ENCODE peak calls at places on chromosomes 13 and 19, in four cellular contexts. V is thoracic aorta, H is HT1080, T is neural progenitor cell. I is an unnamed sample.

GRCh38 chr13:90254437-90254836 is 1093.0 kb upstream of the MIR17HG start:
- DNase-seq in T (no peak), V (no peak), H (no peak), I (no peak)

GRCh38 chr19:17402982-17403855 is 2.2 kb downstream of the BST2 start:
- DNase-seq in H (no peak), T (peak), V (no peak), I (peak)

GRCh38 chr13:49248433-49249002 is 793 bp downstream of the CDADC1 start:
- DNase-seq in V (no peak), T (peak), H (no peak), I (peak)

GRCh38 chr19:12935071-12935470 is 1.6 kb upstream of the FARSA start:
- DNase-seq in T (no peak), H (no peak), V (no peak), I (no peak)

GRCh38 chr19:13031917-13032623 is 36.8 kb downstream of the NFIX start:
- DNase-seq in V (no peak), T (peak), H (no peak), I (no peak)

GRCh38 chr19:42021185-42021584 is 27.2 kb upstream of the ATP1A3 start:
- DNase-seq in T (no peak), V (no peak), H (no peak), I (no peak)

GRCh38 chr19:36046443-36047050 is 7.5 kb downstream of the THAP8 start:
- DNase-seq in V (no peak), T (no peak), H (no peak), I (no peak)

GRCh38 chr19:38323276-38323675 is 3.6 kb downstream of the KCNK6 start:
- DNase-seq in H (no peak), V (no peak), T (no peak), I (no peak)

GRCh38 chr13:31663880-31664585 is 75.3 kb upstream of the RXFP2 start:
- DNase-seq in T (peak), H (no peak), V (no peak), I (no peak)

GRCh38 chr13:110261166-110262081 is 45.5 kb downstream of the COL4A1 start:
- DNase-seq in T (peak), V (no peak), H (no peak), I (peak)

GRCh38 chr13:60227168-60227567 is 63.4 kb upstream of the DIAPH3 start:
- DNase-seq in T (no peak), H (peak), V (no peak), I (no peak)

GRCh38 chr13:20492641-20493040 is 33.0 kb downstream of the CRYL1 start:
- DNase-seq in H (no peak), V (no peak), T (peak), I (peak)

GRCh38 chr19:47275866-47276461 is 1.3 kb downstream of the INAFM1 start:
- DNase-seq in H (no peak), T (no peak), V (no peak), I (peak)

GRCh38 chr13:81597101-81597500 is 1256.2 kb upstream of the SPRY2 start:
- DNase-seq in T (no peak), H (no peak), V (no peak), I (no peak)

GRCh38 chr13:99990045-99990977 is 8.7 kb downstream of the ZIC2 start:
- DNase-seq in T (peak), V (no peak), H (no peak), I (no peak)

GRCh38 chr19:2888739-2889224 is 11.9 kb upstream of the ZNF57 start:
- DNase-seq in V (no peak), H (no peak), T (no peak), I (peak)

GRCh38 chr13:98575009-98575866 is 1.7 kb downstream of the STK24 start:
- DNase-seq in T (peak), H (no peak), V (no peak), I (peak)

GRCh38 chr19:46878613-46879375 is 18.0 kb downstream of the ARHGAP35 start:
- DNase-seq in V (no peak), T (no peak), H (peak), I (peak)

GRCh38 chr19:48069435-48069834 is 25.6 kb upstream of the CABP5 start:
- DNase-seq in H (no peak), T (no peak), V (no peak), I (no peak)

GRCh38 chr19:4295972-4296771 is 6.0 kb downstream of the TMIGD2 start:
- DNase-seq in V (no peak), T (no peak), H (no peak), I (no peak)

GRCh38 chr19:50890422-50891252 is 17.4 kb downstream of the KLK2 start:
- DNase-seq in T (no peak), V (no peak), H (peak), I (no peak)

GRCh38 chr19:50695251-50696064 is 24.1 kb downstream of the SHANK1 start:
- DNase-seq in V (no peak), T (peak), H (no peak), I (peak)

GRCh38 chr13:26376430-26376829 is 122.5 kb downstream of the CDK8 start:
- DNase-seq in H (no peak), T (no peak), V (no peak), I (no peak)

GRCh38 chr19:18945297-18945696 is 4.3 kb upstream of the HOMER3 start:
- DNase-seq in H (no peak), T (no peak), V (no peak), I (no peak)

GRCh38 chr13:40445557-40445990 is 220.9 kb downstream of the FOXO1 start:
- DNase-seq in V (no peak), T (no peak), H (peak), I (peak)